ENCODE peak calls at places on chromosomes 6 and 20, in eight cellular contexts. X is fibroblast of pulmonary artery, Q is right lobe of liver, Z is RWPE1, G is psoas muscle, V is lower lobe of right lung, H is endodermal cell, B is B cell. L is an unnamed sample.

GRCh38 chr6:142842423-142843261 is 102.3 kb downstream of the HIVEP2 start:
- DNase-seq in Z (no peak), X (peak; percentile 60), Q (no peak), G (no peak), B (no peak), H (no peak), V (no peak), L (no peak)

GRCh38 chr6:98653171-98653570 is 181.2 kb upstream of the POU3F2 start:
- DNase-seq in B (no peak), Q (no peak), X (no peak), H (no peak), G (no peak), V (no peak), Z (no peak), L (no peak)

GRCh38 chr6:160391419-160392116 is 43.4 kb downstream of the SLC22A3 start:
- DNase-seq in Z (peak; percentile 86), G (no peak), H (no peak), X (peak; percentile 89), Q (no peak), B (no peak), V (no peak), L (no peak)

GRCh38 chr6:168385858-168386735 is 54.9 kb upstream of the SMOC2 start:
- DNase-seq in V (no peak), G (no peak), H (no peak), B (no peak), X (no peak), Q (no peak), Z (no peak), L (no peak)

GRCh38 chr6:81204741-81205140 is 547.7 kb downstream of the TENT5A start:
- DNase-seq in Q (no peak), Z (no peak), G (no peak), X (peak; percentile 10), V (no peak), H (no peak), B (no peak), L (no peak)

GRCh38 chr6:166308769-166309589 is 787 bp upstream of the PRR18 start:
- DNase-seq in V (no peak), H (no peak), B (no peak), Z (no peak), Q (peak; percentile 78), X (no peak), G (no peak), L (no peak)

GRCh38 chr6:53065266-53066058 is at the start of gene FBXO9:
- DNase-seq in X (no peak), Q (peak; percentile 85), B (peak; percentile 90), H (peak; percentile 90), V (peak; percentile 79), Z (peak; percentile 57), G (peak; percentile 88), L (peak; percentile 54)

GRCh38 chr20:3189561-3190131 is 14.8 kb downstream of the DDRGK1 start:
- DNase-seq in G (peak; percentile 16), H (no peak), X (no peak), B (no peak), V (no peak), Z (no peak), Q (peak; percentile 11), L (no peak)

GRCh38 chr6:75775219-75775618 is 26.2 kb downstream of the MYO6 start:
- DNase-seq in Q (no peak), H (no peak), V (no peak), Z (no peak), B (no peak), G (no peak), X (no peak), L (peak; percentile 27)

GRCh38 chr6:33949877-33950831 is 146.4 kb upstream of the MLN start:
- DNase-seq in V (no peak), B (no peak), H (peak; percentile 81), X (no peak), Z (no peak), G (no peak), Q (no peak), L (no peak)

GRCh38 chr6:26520088-26520839 is 17.9 kb upstream of the HMGN4 start:
- DNase-seq in G (no peak), V (no peak), H (no peak), X (no peak), B (no peak), Z (no peak), Q (peak; percentile 67), L (no peak)

GRCh38 chr6:43939281-43940070 is 169.5 kb downstream of the VEGFA start:
- DNase-seq in B (no peak), Q (peak; percentile 47), Z (no peak), H (peak; percentile 43), X (no peak), V (no peak), G (no peak), L (no peak)

GRCh38 chr20:2800590-2801458 is at the start of gene CPXM1:
- DNase-seq in Q (peak; percentile 54), V (no peak), G (no peak), Z (no peak), H (peak; percentile 93), B (peak; percentile 47), X (no peak), L (no peak)

GRCh38 chr20:40160151-40160550 is 528.9 kb downstream of the MAFB start:
- DNase-seq in Z (peak; percentile 72), X (peak; percentile 65), V (peak; percentile 52), G (peak; percentile 39), Q (no peak), B (no peak), H (peak; percentile 85), L (no peak)

GRCh38 chr6:33392168-33392947 is 735 bp downstream of the KIFC1 start:
- DNase-seq in V (no peak), G (no peak), Q (no peak), X (no peak), Z (no peak), B (no peak), H (no peak), L (no peak)

GRCh38 chr6:818191-818590 is 125.3 kb upstream of the EXOC2 start:
- DNase-seq in G (no peak), X (no peak), Z (peak; percentile 55), H (no peak), Q (no peak), B (no peak), V (no peak), L (no peak)

GRCh38 chr6:43376551-43376981 is 7.1 kb upstream of the ZNF318 start:
- DNase-seq in G (no peak), V (no peak), X (peak; percentile 13), Q (no peak), H (no peak), Z (no peak), B (no peak), L (no peak)

GRCh38 chr6:143160008-143160407 is 99.3 kb downstream of the AIG1 start:
- DNase-seq in Q (no peak), B (no peak), V (no peak), G (no peak), X (no peak), Z (no peak), H (no peak), L (no peak)

GRCh38 chr20:59805266-59805665 is 128.2 kb downstream of the SYCP2 start:
- DNase-seq in Q (no peak), H (peak; percentile 68), Z (no peak), B (no peak), V (no peak), X (no peak), G (no peak), L (no peak)

GRCh38 chr20:58714340-58714922 is 21.8 kb downstream of the NPEPL1 start:
- DNase-seq in G (no peak), X (no peak), B (no peak), V (no peak), Z (no peak), H (peak; percentile 45), Q (peak; percentile 48), L (peak; percentile 9)

GRCh38 chr6:170076466-170077165 is 214.3 kb downstream of the DLL1 start:
- DNase-seq in Z (no peak), V (peak; percentile 20), G (no peak), H (peak; percentile 33), X (no peak), Q (no peak), B (no peak), L (no peak)

GRCh38 chr6:45654673-45655072 is 276.9 kb upstream of the SUPT3H start:
- DNase-seq in Z (no peak), H (no peak), X (no peak), G (no peak), V (no peak), B (no peak), Q (no peak), L (no peak)

GRCh38 chr20:20520776-20521175 is 152.9 kb downstream of the INSM1 start:
- DNase-seq in X (peak; percentile 8), Z (peak; percentile 67), H (no peak), G (no peak), Q (no peak), V (no peak), B (no peak), L (no peak)

GRCh38 chr20:22098451-22098850 is 393.0 kb downstream of the PAX1 start:
- DNase-seq in Q (no peak), G (no peak), H (no peak), B (no peak), X (no peak), Z (no peak), V (no peak), L (no peak)
- TF ChIP-seq CTCF in Q (no peak), G (no peak), H (peak; percentile 65), B (no peak), X (no peak), Z (no peak), V (no peak), L (no peak)

GRCh38 chr20:50995506-50995905 is 27.4 kb downstream of the KCNG1 start:
- DNase-seq in G (no peak), H (no peak), X (peak; percentile 35), B (no peak), V (no peak), Q (no peak), Z (no peak), L (no peak)

GRCh38 chr20:50991076-50991475 is 31.8 kb downstream of the KCNG1 start:
- DNase-seq in G (no peak), Q (no peak), H (no peak), X (no peak), V (no peak), Z (no peak), B (no peak), L (no peak)

GRCh38 chr20:50992336-50992732 is 30.6 kb downstream of the KCNG1 start:
- DNase-seq in V (no peak), Z (peak; percentile 96), Q (no peak), H (peak; percentile 81), B (no peak), X (no peak), G (no peak), L (no peak)

GRCh38 chr20:50996901-50997830 is 25.7 kb downstream of the KCNG1 start:
- DNase-seq in V (no peak), H (no peak), G (no peak), X (peak; percentile 39), Q (no peak), B (no peak), Z (peak; percentile 56), L (no peak)

GRCh38 chr20:50992733-50993457 is 30.0 kb downstream of the KCNG1 start:
- DNase-seq in G (no peak), X (peak; percentile 82), V (no peak), B (no peak), H (peak; percentile 95), Z (peak; percentile 99), Q (no peak), L (no peak)
- TF ChIP-seq CTCF in G (peak; percentile 18), X (peak; percentile 77), V (peak; percentile 34), B (peak; percentile 56), H (peak; percentile 94), Z (peak; percentile 98), Q (peak; percentile 53), L (peak; percentile 55)

GRCh38 chr6:36683656-36684446 is 5.3 kb downstream of the CDKN1A start:
- DNase-seq in H (peak; percentile 42), Q (peak; percentile 79), Z (no peak), G (peak; percentile 50), V (no peak), B (no peak), X (no peak), L (no peak)
- TF ChIP-seq CTCF in H (no peak), Q (no peak), Z (no peak), G (no peak), V (no peak), B (no peak), X (no peak), L (no peak)

GRCh38 chr20:17823382-17824144 is 123.8 kb downstream of the BANF2 start:
- DNase-seq in H (no peak), V (no peak), Q (no peak), G (no peak), Z (no peak), B (no peak), X (no peak), L (no peak)
- TF ChIP-seq CTCF in H (no peak), V (no peak), Q (no peak), G (no peak), Z (no peak), B (no peak), X (no peak), L (no peak)

L was measured in D721Med.